ENCODE peak calls at places on chromosomes 1 and 21, in six cellular contexts. One of them, this sample, is unnamed.

GRCh38 chr1:108554682-108555081 is 5.2 kb upstream of the EEIG2 start:
- DNase-seq in A549: no peak
- DNase-seq in PC-9: no peak
- DNase-seq in lung: no peak
- DNase-seq in CD4-positive, alpha-beta T cell: no peak
- DNase-seq in endothelial cell of umbilical vein: no peak
- DNase-seq in this sample: no peak

GRCh38 chr1:20603473-20604464 is 14.9 kb downstream of the CDA start:
- DNase-seq in endothelial cell of umbilical vein: no peak
- DNase-seq in lung: no peak
- DNase-seq in PC-9: peak; percentile 87
- DNase-seq in CD4-positive, alpha-beta T cell: no peak
- DNase-seq in A549: no peak
- DNase-seq in this sample: no peak

GRCh38 chr1:3890389-3891328 is 9.4 kb downstream of the C1orf174 start:
- DNase-seq in lung: no peak
- DNase-seq in A549: no peak
- DNase-seq in endothelial cell of umbilical vein: no peak
- DNase-seq in CD4-positive, alpha-beta T cell: no peak
- DNase-seq in PC-9: no peak
- DNase-seq in this sample: peak; percentile 34

GRCh38 chr1:108190686-108191416 is 9.3 kb downstream of the SLC25A24 start:
- DNase-seq in lung: peak; percentile 46
- DNase-seq in endothelial cell of umbilical vein: no peak
- DNase-seq in CD4-positive, alpha-beta T cell: no peak
- DNase-seq in PC-9: no peak
- DNase-seq in A549: no peak
- DNase-seq in this sample: no peak

GRCh38 chr1:38013027-38013588 is 574 bp downstream of the UTP11 start:
- DNase-seq in endothelial cell of umbilical vein: no peak
- DNase-seq in CD4-positive, alpha-beta T cell: no peak
- DNase-seq in A549: no peak
- DNase-seq in PC-9: peak; percentile 71
- DNase-seq in lung: no peak
- DNase-seq in this sample: no peak

GRCh38 chr21:30707409-30707808 is 11.2 kb downstream of the KRTAP21-3 start:
- DNase-seq in endothelial cell of umbilical vein: no peak
- DNase-seq in CD4-positive, alpha-beta T cell: no peak
- DNase-seq in A549: no peak
- DNase-seq in PC-9: no peak
- DNase-seq in lung: no peak
- DNase-seq in this sample: no peak

GRCh38 chr1:151131832-151132675 is 14.4 kb downstream of the SEMA6C start:
- DNase-seq in endothelial cell of umbilical vein: no peak
- DNase-seq in A549: no peak
- DNase-seq in PC-9: no peak
- DNase-seq in CD4-positive, alpha-beta T cell: no peak
- DNase-seq in lung: no peak
- DNase-seq in this sample: peak; percentile 83

GRCh38 chr1:33255347-33256311 is 663 bp upstream of the ZNF362 start:
- DNase-seq in endothelial cell of umbilical vein: peak; percentile 28
- DNase-seq in A549: peak; percentile 80
- DNase-seq in lung: peak; percentile 83
- DNase-seq in PC-9: peak; percentile 85
- DNase-seq in CD4-positive, alpha-beta T cell: peak; percentile 36
- DNase-seq in this sample: peak; percentile 89

GRCh38 chr1:63679076-63679475 is 85.9 kb downstream of the PGM1 start:
- DNase-seq in CD4-positive, alpha-beta T cell: no peak
- DNase-seq in PC-9: no peak
- DNase-seq in lung: no peak
- DNase-seq in endothelial cell of umbilical vein: no peak
- DNase-seq in A549: no peak
- DNase-seq in this sample: no peak

GRCh38 chr21:25457411-25457810 is 149.9 kb downstream of the MRPL39 start:
- DNase-seq in endothelial cell of umbilical vein: peak; percentile 81
- DNase-seq in A549: no peak
- DNase-seq in PC-9: no peak
- DNase-seq in lung: no peak
- DNase-seq in CD4-positive, alpha-beta T cell: no peak
- DNase-seq in this sample: no peak

GRCh38 chr1:153795325-153795837 is 20.2 kb downstream of the SLC27A3 start:
- DNase-seq in lung: no peak
- DNase-seq in CD4-positive, alpha-beta T cell: no peak
- DNase-seq in endothelial cell of umbilical vein: no peak
- DNase-seq in A549: no peak
- DNase-seq in PC-9: no peak
- DNase-seq in this sample: no peak

GRCh38 chr1:64686828-64687724 is 57.8 kb upstream of the RAVER2 start:
- DNase-seq in lung: no peak
- DNase-seq in endothelial cell of umbilical vein: peak; percentile 88
- DNase-seq in PC-9: peak; percentile 43
- DNase-seq in A549: peak; percentile 46
- DNase-seq in CD4-positive, alpha-beta T cell: peak; percentile 10
- DNase-seq in this sample: no peak

GRCh38 chr1:114549137-114549536 is 32.3 kb downstream of the BCAS2 start:
- DNase-seq in A549: no peak
- DNase-seq in endothelial cell of umbilical vein: no peak
- DNase-seq in PC-9: no peak
- DNase-seq in CD4-positive, alpha-beta T cell: no peak
- DNase-seq in lung: peak; percentile 42
- DNase-seq in this sample: no peak

GRCh38 chr1:33758698-33759097 is 105.2 kb upstream of the HMGB4 start:
- DNase-seq in endothelial cell of umbilical vein: no peak
- DNase-seq in A549: no peak
- DNase-seq in CD4-positive, alpha-beta T cell: no peak
- DNase-seq in lung: no peak
- DNase-seq in PC-9: no peak
- DNase-seq in this sample: no peak

GRCh38 chr1:1281533-1282321 is 1.5 kb downstream of the SCNN1D start:
- DNase-seq in lung: peak; percentile 62
- DNase-seq in PC-9: peak; percentile 77
- DNase-seq in CD4-positive, alpha-beta T cell: no peak
- DNase-seq in A549: peak; percentile 59
- DNase-seq in endothelial cell of umbilical vein: peak; percentile 21
- DNase-seq in this sample: no peak

GRCh38 chr1:219498666-219499065 is 114.2 kb downstream of the ZC3H11B start:
- DNase-seq in lung: no peak
- DNase-seq in A549: no peak
- DNase-seq in endothelial cell of umbilical vein: no peak
- DNase-seq in CD4-positive, alpha-beta T cell: no peak
- DNase-seq in PC-9: no peak
- DNase-seq in this sample: no peak

GRCh38 chr1:200890818-200891773 is 3.6 kb upstream of the INAVA start:
- DNase-seq in endothelial cell of umbilical vein: peak; percentile 27
- DNase-seq in A549: peak; percentile 78
- DNase-seq in PC-9: peak; percentile 61
- DNase-seq in lung: no peak
- DNase-seq in CD4-positive, alpha-beta T cell: no peak
- DNase-seq in this sample: peak; percentile 58

GRCh38 chr1:237864338-237865244 is 26.1 kb downstream of the ZP4 start:
- DNase-seq in lung: peak; percentile 54
- DNase-seq in CD4-positive, alpha-beta T cell: no peak
- DNase-seq in PC-9: no peak
- DNase-seq in A549: peak; percentile 43
- DNase-seq in endothelial cell of umbilical vein: no peak
- DNase-seq in this sample: peak; percentile 67

GRCh38 chr1:41682845-41683630 is 198.6 kb upstream of the EDN2 start:
- DNase-seq in A549: no peak
- DNase-seq in endothelial cell of umbilical vein: no peak
- DNase-seq in PC-9: no peak
- DNase-seq in CD4-positive, alpha-beta T cell: no peak
- DNase-seq in lung: no peak
- DNase-seq in this sample: no peak

GRCh38 chr1:166485620-166486019 is 318.8 kb upstream of the FAM78B start:
- DNase-seq in lung: no peak
- DNase-seq in CD4-positive, alpha-beta T cell: no peak
- DNase-seq in PC-9: peak; percentile 63
- DNase-seq in A549: no peak
- DNase-seq in endothelial cell of umbilical vein: no peak
- DNase-seq in this sample: no peak

GRCh38 chr1:93597697-93598096 is 83.9 kb downstream of the BCAR3 start:
- DNase-seq in lung: no peak
- DNase-seq in PC-9: no peak
- DNase-seq in A549: no peak
- DNase-seq in CD4-positive, alpha-beta T cell: no peak
- DNase-seq in endothelial cell of umbilical vein: no peak
- DNase-seq in this sample: peak; percentile 57

GRCh38 chr1:248622491-248623106 is 12.3 kb downstream of the OR2T11 start:
- DNase-seq in CD4-positive, alpha-beta T cell: no peak
- DNase-seq in endothelial cell of umbilical vein: peak; percentile 13
- DNase-seq in PC-9: no peak
- DNase-seq in lung: no peak
- DNase-seq in A549: peak; percentile 44
- DNase-seq in this sample: no peak

GRCh38 chr1:222347627-222348026 is 200.3 kb downstream of the HHIPL2 start:
- DNase-seq in endothelial cell of umbilical vein: no peak
- DNase-seq in lung: no peak
- DNase-seq in CD4-positive, alpha-beta T cell: no peak
- DNase-seq in A549: no peak
- DNase-seq in PC-9: no peak
- DNase-seq in this sample: no peak

GRCh38 chr1:158040323-158040722 is 46.9 kb downstream of the KIRREL1 start:
- DNase-seq in lung: no peak
- DNase-seq in PC-9: no peak
- DNase-seq in A549: no peak
- DNase-seq in endothelial cell of umbilical vein: no peak
- DNase-seq in CD4-positive, alpha-beta T cell: no peak
- DNase-seq in this sample: no peak

GRCh38 chr1:158035976-158036583 is 42.6 kb downstream of the KIRREL1 start:
- DNase-seq in lung: peak; percentile 44
- DNase-seq in PC-9: no peak
- DNase-seq in A549: no peak
- DNase-seq in CD4-positive, alpha-beta T cell: no peak
- DNase-seq in endothelial cell of umbilical vein: peak; percentile 78
- DNase-seq in this sample: no peak

GRCh38 chr1:158037008-158037875 is 43.8 kb downstream of the KIRREL1 start:
- DNase-seq in lung: no peak
- DNase-seq in PC-9: no peak
- DNase-seq in A549: no peak
- DNase-seq in endothelial cell of umbilical vein: no peak
- DNase-seq in CD4-positive, alpha-beta T cell: no peak
- DNase-seq in this sample: no peak

GRCh38 chr1:158039380-158039779 is 45.9 kb downstream of the KIRREL1 start:
- DNase-seq in CD4-positive, alpha-beta T cell: no peak
- DNase-seq in PC-9: no peak
- DNase-seq in lung: no peak
- DNase-seq in A549: no peak
- DNase-seq in endothelial cell of umbilical vein: no peak
- DNase-seq in this sample: no peak

GRCh38 chr1:158037876-158038359 is 44.5 kb downstream of the KIRREL1 start:
- DNase-seq in CD4-positive, alpha-beta T cell: no peak
- DNase-seq in lung: no peak
- DNase-seq in endothelial cell of umbilical vein: peak; percentile 58
- DNase-seq in PC-9: peak; percentile 73
- DNase-seq in A549: no peak
- DNase-seq in this sample: peak; percentile 77
- H3K27ac ChIP-seq in CD4-positive, alpha-beta T cell: no peak overlapping the region
- H3K27ac ChIP-seq in lung: no peak overlapping the region
- H3K27ac ChIP-seq in endothelial cell of umbilical vein: peak overlapping the region; percentile 37
- H3K27ac ChIP-seq in PC-9: peak overlapping the region; percentile 35
- H3K27ac ChIP-seq in A549: peak overlapping the region; percentile 66
- H3K27ac ChIP-seq in this sample: no peak overlapping the region

GRCh38 chr21:44817914-44818635 is at the start of gene SUMO3:
- DNase-seq in lung: peak; percentile 72
- DNase-seq in A549: peak; percentile 65
- DNase-seq in CD4-positive, alpha-beta T cell: peak; percentile 85
- DNase-seq in PC-9: no peak
- DNase-seq in endothelial cell of umbilical vein: peak; percentile 80
- DNase-seq in this sample: peak; percentile 83

GRCh38 chr21:44817506-44817880 is 369 bp downstream of the SUMO3 start:
- DNase-seq in endothelial cell of umbilical vein: peak; percentile 80
- DNase-seq in PC-9: no peak
- DNase-seq in lung: peak; percentile 93
- DNase-seq in A549: peak; percentile 49
- DNase-seq in CD4-positive, alpha-beta T cell: peak; percentile 94
- DNase-seq in this sample: peak; percentile 95

GRCh38 chr21:44820851-44821250 is 3.0 kb upstream of the SUMO3 start:
- DNase-seq in endothelial cell of umbilical vein: no peak
- DNase-seq in PC-9: no peak
- DNase-seq in lung: no peak
- DNase-seq in CD4-positive, alpha-beta T cell: no peak
- DNase-seq in A549: no peak
- DNase-seq in this sample: no peak

GRCh38 chr21:44818636-44819011 is 762 bp upstream of the SUMO3 start:
- DNase-seq in CD4-positive, alpha-beta T cell: no peak
- DNase-seq in A549: no peak
- DNase-seq in PC-9: no peak
- DNase-seq in lung: no peak
- DNase-seq in endothelial cell of umbilical vein: no peak
- DNase-seq in this sample: peak; percentile 84

GRCh38 chr21:44819283-44820243 is 1.7 kb upstream of the SUMO3 start:
- DNase-seq in endothelial cell of umbilical vein: no peak
- DNase-seq in CD4-positive, alpha-beta T cell: no peak
- DNase-seq in A549: no peak
- DNase-seq in PC-9: no peak
- DNase-seq in lung: no peak
- DNase-seq in this sample: no peak
- H3K27ac ChIP-seq in endothelial cell of umbilical vein: no peak overlapping the region
- H3K27ac ChIP-seq in CD4-positive, alpha-beta T cell: no peak overlapping the region
- H3K27ac ChIP-seq in A549: no peak overlapping the region
- H3K27ac ChIP-seq in PC-9: no peak overlapping the region
- H3K27ac ChIP-seq in lung: no peak overlapping the region
- H3K27ac ChIP-seq in this sample: no peak overlapping the region

GRCh38 chr21:14526199-14526598 is 19.9 kb downstream of the SAMSN1 start:
- DNase-seq in PC-9: no peak
- DNase-seq in CD4-positive, alpha-beta T cell: no peak
- DNase-seq in endothelial cell of umbilical vein: no peak
- DNase-seq in lung: no peak
- DNase-seq in A549: no peak
- DNase-seq in this sample: no peak

GRCh38 chr21:14528815-14529214 is 17.3 kb downstream of the SAMSN1 start:
- DNase-seq in lung: no peak
- DNase-seq in A549: no peak
- DNase-seq in endothelial cell of umbilical vein: no peak
- DNase-seq in CD4-positive, alpha-beta T cell: no peak
- DNase-seq in PC-9: no peak
- DNase-seq in this sample: no peak

GRCh38 chr21:14526816-14527689 is 19.1 kb downstream of the SAMSN1 start:
- DNase-seq in CD4-positive, alpha-beta T cell: no peak
- DNase-seq in PC-9: no peak
- DNase-seq in A549: no peak
- DNase-seq in lung: no peak
- DNase-seq in endothelial cell of umbilical vein: no peak
- DNase-seq in this sample: no peak

GRCh38 chr21:14530574-14530973 is 15.5 kb downstream of the SAMSN1 start:
- DNase-seq in lung: no peak
- DNase-seq in PC-9: no peak
- DNase-seq in CD4-positive, alpha-beta T cell: no peak
- DNase-seq in endothelial cell of umbilical vein: no peak
- DNase-seq in A549: no peak
- DNase-seq in this sample: no peak

GRCh38 chr21:14527690-14528652 is 18.1 kb downstream of the SAMSN1 start:
- DNase-seq in endothelial cell of umbilical vein: no peak
- DNase-seq in PC-9: no peak
- DNase-seq in lung: no peak
- DNase-seq in A549: no peak
- DNase-seq in CD4-positive, alpha-beta T cell: no peak
- DNase-seq in this sample: no peak
- H3K27ac ChIP-seq in endothelial cell of umbilical vein: no peak overlapping the region
- H3K27ac ChIP-seq in PC-9: no peak overlapping the region
- H3K27ac ChIP-seq in lung: no peak overlapping the region
- H3K27ac ChIP-seq in A549: no peak overlapping the region
- H3K27ac ChIP-seq in CD4-positive, alpha-beta T cell: no peak overlapping the region
- H3K27ac ChIP-seq in this sample: no peak overlapping the region

GRCh38 chr1:103584537-103584936 is 13.1 kb downstream of the AMY2B start:
- DNase-seq in A549: no peak
- DNase-seq in CD4-positive, alpha-beta T cell: no peak
- DNase-seq in PC-9: no peak
- DNase-seq in lung: no peak
- DNase-seq in endothelial cell of umbilical vein: no peak
- DNase-seq in this sample: no peak
- H3K27ac ChIP-seq in A549: no peak overlapping the region
- H3K27ac ChIP-seq in CD4-positive, alpha-beta T cell: no peak overlapping the region
- H3K27ac ChIP-seq in PC-9: no peak overlapping the region
- H3K27ac ChIP-seq in lung: no peak overlapping the region
- H3K27ac ChIP-seq in endothelial cell of umbilical vein: no peak overlapping the region
- H3K27ac ChIP-seq in this sample: no peak overlapping the region